ENCODE peak calls at places on chromosome 22, in six cellular contexts. J, Z, Y, T, N and P are unnamed samples.

GRCh38 chr22:36180038-36180880 is 19.7 kb upstream of the APOL3 start:
- DNase-seq in J (no peak), T (peak), Y (peak), Z (peak), N (peak), P (peak)

GRCh38 chr22:30043181-30043580 is 37.1 kb upstream of the HORMAD2 start:
- DNase-seq in Z (no peak), N (no peak), Y (no peak), J (no peak), T (no peak), P (no peak)

GRCh38 chr22:36977401-36977861 is 41.8 kb downstream of the TST start:
- DNase-seq in J (no peak), Z (peak), N (peak), Y (peak), T (peak), P (peak)

GRCh38 chr22:46008836-46009596 is 32.1 kb upstream of the WNT7B start:
- DNase-seq in T (no peak), Z (no peak), Y (no peak), N (no peak), J (no peak), P (no peak)

GRCh38 chr22:36028646-36029405 is at the start of gene RBFOX2:
- DNase-seq in J (no peak), Z (peak), T (peak), Y (peak), N (peak), P (peak)

GRCh38 chr22:29109853-29110252 is 37.0 kb downstream of the KREMEN1 start:
- DNase-seq in J (no peak), Z (no peak), T (no peak), N (no peak), Y (no peak), P (no peak)

GRCh38 chr22:46275455-46276129 is 7.8 kb downstream of the TTC38 start:
- DNase-seq in N (peak), T (no peak), J (no peak), Z (no peak), Y (no peak), P (no peak)

GRCh38 chr22:50686794-50687193 is 14.2 kb downstream of the SHANK3 start:
- DNase-seq in Z (no peak), J (no peak), N (no peak), T (no peak), Y (no peak), P (no peak)

GRCh38 chr22:30602049-30602448 is 4.9 kb upstream of the TCN2 start:
- DNase-seq in Y (peak), N (no peak), J (no peak), T (peak), Z (peak), P (peak)

GRCh38 chr22:35630387-35630793 is 13.3 kb upstream of the MB start:
- DNase-seq in Y (no peak), J (no peak), Z (peak), T (peak), N (no peak), P (peak)

GRCh38 chr22:31106001-31106571 is 1.3 kb downstream of the SELENOM start:
- DNase-seq in N (no peak), Y (peak), Z (peak), T (no peak), J (no peak), P (no peak)

GRCh38 chr22:44555597-44555996 is 57.6 kb upstream of the RTL6 start:
- DNase-seq in Y (no peak), J (no peak), Z (no peak), N (no peak), T (no peak), P (no peak)

GRCh38 chr22:27210111-27210739 is 552.8 kb downstream of the MIAT start:
- DNase-seq in Z (no peak), T (no peak), J (no peak), Y (no peak), N (no peak), P (no peak)

GRCh38 chr22:38204784-38205183 is 3.0 kb downstream of the MAFF start:
- DNase-seq in Y (no peak), J (no peak), N (no peak), T (no peak), Z (peak), P (no peak)

GRCh38 chr22:38203090-38203810 is 1.5 kb downstream of the MAFF start:
- DNase-seq in Z (peak), Y (peak), J (no peak), T (peak), N (peak), P (peak)

GRCh38 chr22:38207898-38208432 is 6.2 kb downstream of the MAFF start:
- DNase-seq in Z (no peak), J (no peak), T (no peak), Y (no peak), N (no peak), P (no peak)

GRCh38 chr22:38203855-38204497 is 2.2 kb downstream of the MAFF start:
- DNase-seq in Y (no peak), J (no peak), Z (peak), N (no peak), T (peak), P (peak)

DNA sequence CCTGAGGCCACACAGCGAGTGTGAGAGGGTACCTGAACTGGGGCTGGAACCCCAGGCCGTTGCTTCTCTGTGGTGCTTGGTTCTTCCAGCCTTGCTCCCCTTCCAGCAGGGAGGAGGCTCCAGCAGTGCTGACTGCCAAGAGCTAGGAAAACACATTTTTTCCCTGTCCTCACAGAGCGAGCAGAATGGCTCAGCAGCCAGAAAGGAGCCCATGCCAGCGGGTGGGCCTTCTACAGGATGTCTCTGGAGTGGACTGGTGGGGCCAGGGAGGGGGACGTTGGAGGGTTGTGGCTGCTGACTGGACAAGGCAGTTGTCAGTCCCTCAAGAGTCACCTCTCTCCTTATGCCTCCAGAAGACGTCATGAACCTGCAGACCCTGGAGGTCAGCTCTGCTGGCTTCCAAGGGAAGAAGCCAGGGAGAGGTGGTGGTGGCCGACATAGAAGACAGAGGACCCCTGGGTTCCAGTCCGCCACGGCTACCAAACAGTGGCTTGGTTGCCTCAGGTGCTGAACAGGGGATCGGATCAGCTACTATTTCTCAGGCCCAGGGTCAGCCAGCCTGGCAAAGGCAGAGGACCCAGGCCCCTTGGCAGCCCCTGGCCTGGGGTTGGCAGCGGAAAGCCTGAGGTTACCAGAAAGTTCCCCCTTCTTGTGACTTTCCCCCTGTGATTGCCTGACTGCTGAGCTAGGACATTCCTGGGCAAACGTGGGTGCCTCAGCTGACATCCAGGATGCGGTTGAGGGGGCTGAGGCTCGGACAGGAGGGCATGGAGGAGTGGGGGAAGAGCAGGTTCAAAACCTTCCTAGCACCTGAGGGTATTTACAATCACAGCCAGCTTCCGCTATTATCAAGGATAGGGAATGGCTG is 3.7 kb downstream of the MAFF start:
- DNase-seq in N (no peak), Y (peak), Z (peak), J (no peak), T (no peak), P (peak)
- H3K9ac ChIP-seq in N (no peak), Y (peak), Z (peak), J (no peak), T (no peak), P (peak)

DNA sequence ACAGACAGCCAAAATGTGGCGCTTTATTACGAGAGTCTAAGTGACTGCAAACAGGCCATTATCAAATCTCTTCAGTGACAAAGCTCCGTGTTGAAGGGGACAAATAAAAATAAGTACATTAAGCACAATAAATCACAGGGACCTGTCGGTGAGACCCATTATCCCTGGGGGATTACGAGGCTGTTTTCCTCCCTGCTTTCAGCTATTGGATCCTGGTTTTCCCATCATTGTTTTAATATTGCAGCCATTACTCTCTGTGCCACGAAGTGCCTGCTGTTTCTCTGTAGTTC is 22.7 kb downstream of the LARGE1 start:
- DNase-seq in Z (no peak), J (no peak), T (no peak), Y (no peak), N (no peak), P (no peak)
- H3K9ac ChIP-seq in Z (no peak), J (no peak), T (no peak), Y (no peak), N (no peak), P (no peak)

GRCh38 chr22:24954856-24955255 is 2.3 kb downstream of the KIAA1671 start:
- DNase-seq in J (no peak), Z (no peak), N (no peak), Y (no peak), T (no peak), P (no peak)

GRCh38 chr22:24954114-24954463 is 1.6 kb downstream of the KIAA1671 start:
- DNase-seq in T (no peak), J (no peak), Z (no peak), N (no peak), Y (no peak), P (no peak)

GRCh38 chr22:24953294-24954113 is 988 bp downstream of the KIAA1671 start:
- DNase-seq in J (no peak), T (no peak), N (no peak), Y (peak), Z (no peak), P (no peak)

GRCh38 chr22:24951942-24952836 is at the start of gene KIAA1671:
- DNase-seq in Z (peak), N (peak), T (peak), J (no peak), Y (peak), P (peak)

DNA sequence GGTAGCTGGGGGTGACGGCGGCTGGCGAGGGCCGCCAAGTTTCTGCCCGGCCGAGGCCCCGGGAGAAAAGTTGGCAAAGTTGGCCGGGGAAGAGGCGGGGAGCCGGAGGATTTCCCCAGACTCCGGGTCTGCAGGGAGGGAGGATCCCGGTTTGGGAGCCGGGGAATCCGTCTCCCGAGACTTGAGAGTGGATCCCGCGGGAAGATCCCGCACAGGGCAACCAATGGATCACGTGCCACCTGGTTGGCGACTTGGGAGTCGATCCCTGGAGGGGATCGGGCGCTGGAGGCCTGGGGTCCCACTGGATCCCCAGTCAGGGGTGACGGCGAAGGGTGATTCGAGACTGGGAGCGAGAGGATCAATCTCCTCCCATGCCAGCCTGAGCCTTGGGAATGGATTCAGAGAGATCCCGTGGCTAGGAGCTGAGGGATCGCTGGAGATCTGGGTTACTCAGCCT is 349 bp downstream of the KIAA1671 start:
- DNase-seq in N (no peak), Z (peak), T (peak), J (no peak), Y (peak), P (peak)
- H3K9ac ChIP-seq in N (no peak), Z (peak), T (peak), J (no peak), Y (peak), P (peak)

GRCh38 chr22:24696551-24697001 is 77.9 kb downstream of the PIWIL3 start:
- DNase-seq in Y (no peak), J (no peak), N (no peak), Z (no peak), T (no peak), P (no peak)
- H3K9ac ChIP-seq in Y (no peak), J (no peak), N (no peak), Z (no peak), T (no peak), P (no peak)